ENCODE peak calls at places on chromosomes 7 and 10, in four cellular contexts. F is anterior cingulate cortex; G is stimulated activated CD8-positive, alpha-beta memory T cell treated with anti-CD3 and anti-CD28 coated beads, Interleukin-4, amount 100 ng/mL, for 48 hours; T is RWPE1. B is an unnamed sample.

GRCh38 chr7:151459726-151460473 is 20.0 kb upstream of the CRYGN start:
- DNase-seq in F (peak; percentile 30), G (peak; percentile 18), T (peak; percentile 69), B (peak; percentile 51)

GRCh38 chr10:71581376-71581775 is 138.2 kb downstream of the C10orf105 start:
- DNase-seq in F (peak; percentile 5), G (no peak), T (no peak), B (no peak)

GRCh38 chr7:37683263-37684120 is at the start of gene GPR141:
- DNase-seq in F (no peak), G (no peak), T (no peak), B (no peak)

GRCh38 chr10:102402512-102402896 is 7.0 kb downstream of the NFKB2 start:
- DNase-seq in F (no peak), G (no peak), T (no peak), B (no peak)

GRCh38 chr7:95472521-95473160 is 13.1 kb upstream of the ASB4 start:
- DNase-seq in F (no peak), G (no peak), T (no peak), B (no peak)

GRCh38 chr10:104253106-104253505 is 1.6 kb upstream of the GSTO1 start:
- DNase-seq in F (no peak), G (peak; percentile 36), T (no peak), B (no peak)

GRCh38 chr10:120606051-120606764 is 149.2 kb downstream of the PLPP4 start:
- DNase-seq in F (no peak), G (no peak), T (no peak), B (no peak)

GRCh38 chr10:58404001-58404400 is 18.8 kb downstream of the TFAM start:
- DNase-seq in F (no peak), G (no peak), T (no peak), B (no peak)

GRCh38 chr10:53664620-53665019 is 892.0 kb upstream of the MBL2 start:
- DNase-seq in F (no peak), G (no peak), T (no peak), B (no peak)

GRCh38 chr7:101998029-101998903 is 180.8 kb downstream of the CUX1 start:
- DNase-seq in F (no peak), G (no peak), T (no peak), B (peak; percentile 60)

GRCh38 chr10:6461961-6462360 is 118.1 kb downstream of the PRKCQ start:
- DNase-seq in F (no peak), G (no peak), T (no peak), B (no peak)

GRCh38 chr7:51315393-51316261 is 982 bp downstream of the COBL start:
- DNase-seq in F (no peak), G (no peak), T (peak; percentile 48), B (no peak)

GRCh38 chr7:41956712-41957111 is 253.8 kb upstream of the INHBA start:
- DNase-seq in F (no peak), G (no peak), T (no peak), B (peak; percentile 35)

GRCh38 chr10:82925547-82925946 is 1050.6 kb downstream of the NRG3 start:
- DNase-seq in F (no peak), G (no peak), T (no peak), B (no peak)

GRCh38 chr7:138204285-138204988 is 128.2 kb downstream of the AKR1D1 start:
- DNase-seq in F (no peak), G (no peak), T (no peak), B (no peak)

GRCh38 chr10:83233691-83234090 is 905.6 kb upstream of the GHITM start:
- DNase-seq in F (no peak), G (no peak), T (no peak), B (no peak)

GRCh38 chr10:6203331-6204062 is 765 bp downstream of the PFKFB3 start:
- DNase-seq in F (no peak), G (peak; percentile 72), T (peak; percentile 53), B (peak; percentile 64)

GRCh38 chr7:22697897-22698645 is 28.9 kb upstream of the IL6 start:
- DNase-seq in F (no peak), G (no peak), T (no peak), B (no peak)

GRCh38 chr7:21169667-21170605 is 257.9 kb upstream of the SP4 start:
- DNase-seq in F (no peak), G (no peak), T (peak; percentile 72), B (no peak)

GRCh38 chr10:98309366-98310355 is 41.7 kb upstream of the LOXL4 start:
- DNase-seq in F (peak; percentile 48), G (peak; percentile 41), T (peak; percentile 86), B (peak; percentile 92)

GRCh38 chr10:114874827-114875541 is 53.4 kb downstream of the FHIP2A start:
- DNase-seq in F (no peak), G (peak; percentile 40), T (no peak), B (no peak)

GRCh38 chr7:26490631-26491624 is 199.3 kb downstream of the SNX10 start:
- DNase-seq in F (no peak), G (no peak), T (peak; percentile 88), B (peak; percentile 55)

GRCh38 chr10:100185364-100186252 is at the start of gene ERLIN1:
- DNase-seq in F (peak; percentile 79), G (peak; percentile 95), T (peak; percentile 96), B (peak; percentile 92)

GRCh38 chr10:132144086-132144485 is 42.7 kb upstream of the DPYSL4 start:
- DNase-seq in F (no peak), G (no peak), T (no peak), B (no peak)

GRCh38 chr10:8908013-8908412 is 853.5 kb downstream of the GATA3 start:
- DNase-seq in F (no peak), G (no peak), T (no peak), B (no peak)

GRCh38 chr7:149866817-149867447 is 6.8 kb upstream of the ATP6V0E2 start:
- DNase-seq in F (no peak), G (no peak), T (peak; percentile 4), B (no peak)

GRCh38 chr10:128730922-128731321 is 604.7 kb upstream of the MKI67 start:
- DNase-seq in F (no peak), G (no peak), T (no peak), B (no peak)

B was measured in cerebellum.